ENCODE peak calls at places on chromosomes 2 and 18, in eight cellular contexts. One of them, this sample, is unnamed. For H3K4me1 and H3K27me3, the result is how much of the 10 kb centered on the place peaks cover.

GRCh38 chr2:205682239-205683021 is at the start of gene NRP2:
- DNase-seq in CD4-positive, CD25-positive, alpha-beta regulatory T cell: peak
- DNase-seq in sigmoid colon: peak
- DNase-seq in GM23248: peak
- DNase-seq in aorta: peak
- DNase-seq in GM23338: peak
- DNase-seq in psoas muscle: peak
- DNase-seq in heart left ventricle: peak
- DNase-seq in this sample: peak

GRCh38 chr2:9675369-9676351 is 44.9 kb upstream of the YWHAQ start:
- DNase-seq in CD4-positive, CD25-positive, alpha-beta regulatory T cell: no peak
- DNase-seq in sigmoid colon: no peak
- DNase-seq in GM23248: peak
- DNase-seq in aorta: no peak
- DNase-seq in GM23338: peak
- DNase-seq in psoas muscle: no peak
- DNase-seq in heart left ventricle: no peak
- DNase-seq in this sample: no peak

GRCh38 chr2:29844713-29845320 is 76.6 kb downstream of the ALK start:
- DNase-seq in CD4-positive, CD25-positive, alpha-beta regulatory T cell: no peak
- DNase-seq in sigmoid colon: no peak
- DNase-seq in GM23248: peak
- DNase-seq in aorta: no peak
- DNase-seq in GM23338: no peak
- DNase-seq in psoas muscle: no peak
- DNase-seq in heart left ventricle: no peak
- DNase-seq in this sample: no peak

GRCh38 chr2:196208915-196209314 is 37.5 kb upstream of the STK17B start:
- DNase-seq in CD4-positive, CD25-positive, alpha-beta regulatory T cell: no peak
- DNase-seq in sigmoid colon: no peak
- DNase-seq in GM23248: no peak
- DNase-seq in aorta: no peak
- DNase-seq in GM23338: no peak
- DNase-seq in psoas muscle: no peak
- DNase-seq in heart left ventricle: no peak
- DNase-seq in this sample: no peak

GRCh38 chr2:203909192-203909945 is 27.2 kb upstream of the ICOS start:
- DNase-seq in CD4-positive, CD25-positive, alpha-beta regulatory T cell: peak
- DNase-seq in sigmoid colon: no peak
- DNase-seq in GM23248: peak
- DNase-seq in aorta: no peak
- DNase-seq in GM23338: peak
- DNase-seq in psoas muscle: no peak
- DNase-seq in heart left ventricle: peak
- DNase-seq in this sample: no peak

GRCh38 chr18:3871687-3872086 is 421.7 kb downstream of the TGIF1 start:
- DNase-seq in CD4-positive, CD25-positive, alpha-beta regulatory T cell: no peak
- DNase-seq in sigmoid colon: no peak
- DNase-seq in GM23248: no peak
- DNase-seq in aorta: no peak
- DNase-seq in GM23338: no peak
- DNase-seq in psoas muscle: no peak
- DNase-seq in heart left ventricle: no peak
- DNase-seq in this sample: no peak

GRCh38 chr2:134448650-134449049 is 194.8 kb downstream of the MGAT5 start:
- DNase-seq in CD4-positive, CD25-positive, alpha-beta regulatory T cell: no peak
- DNase-seq in sigmoid colon: no peak
- DNase-seq in GM23248: no peak
- DNase-seq in aorta: no peak
- DNase-seq in GM23338: no peak
- DNase-seq in psoas muscle: no peak
- DNase-seq in heart left ventricle: no peak
- DNase-seq in this sample: no peak

GRCh38 chr2:3519255-3520190 is at the start of gene ADI1:
- DNase-seq in CD4-positive, CD25-positive, alpha-beta regulatory T cell: peak
- DNase-seq in sigmoid colon: peak
- DNase-seq in GM23248: peak
- DNase-seq in aorta: peak
- DNase-seq in GM23338: peak
- DNase-seq in psoas muscle: peak
- DNase-seq in heart left ventricle: peak
- DNase-seq in this sample: peak

GRCh38 chr2:156305121-156305520 is 27.4 kb downstream of the NR4A2 start:
- DNase-seq in CD4-positive, CD25-positive, alpha-beta regulatory T cell: no peak
- DNase-seq in sigmoid colon: no peak
- DNase-seq in GM23248: no peak
- DNase-seq in aorta: no peak
- DNase-seq in GM23338: no peak
- DNase-seq in psoas muscle: no peak
- DNase-seq in heart left ventricle: no peak
- DNase-seq in this sample: no peak

GRCh38 chr18:7038330-7038846 is 79.2 kb downstream of the LAMA1 start:
- DNase-seq in CD4-positive, CD25-positive, alpha-beta regulatory T cell: no peak
- DNase-seq in sigmoid colon: peak
- DNase-seq in GM23248: peak
- DNase-seq in aorta: peak
- DNase-seq in GM23338: peak
- DNase-seq in psoas muscle: peak
- DNase-seq in heart left ventricle: peak
- DNase-seq in this sample: peak

GRCh38 chr2:19540739-19541503 is 182.5 kb upstream of the OSR1 start:
- DNase-seq in CD4-positive, CD25-positive, alpha-beta regulatory T cell: no peak
- DNase-seq in sigmoid colon: no peak
- DNase-seq in GM23248: peak
- DNase-seq in aorta: no peak
- DNase-seq in GM23338: no peak
- DNase-seq in psoas muscle: no peak
- DNase-seq in heart left ventricle: no peak
- DNase-seq in this sample: no peak
- H3K4me1 ChIP-seq in CD4-positive, CD25-positive, alpha-beta regulatory T cell: under half
- H3K4me1 ChIP-seq in sigmoid colon: under half
- H3K4me1 ChIP-seq in GM23248: half or more
- H3K4me1 ChIP-seq in aorta: under half
- H3K4me1 ChIP-seq in GM23338: under half
- H3K4me1 ChIP-seq in psoas muscle: under half
- H3K4me1 ChIP-seq in heart left ventricle: under half
- H3K4me1 ChIP-seq in this sample: under half

GRCh38 chr2:227411320-227411989 is 23.7 kb upstream of the SCYGR1 start:
- DNase-seq in CD4-positive, CD25-positive, alpha-beta regulatory T cell: no peak
- DNase-seq in sigmoid colon: no peak
- DNase-seq in GM23248: peak
- DNase-seq in aorta: no peak
- DNase-seq in GM23338: no peak
- DNase-seq in psoas muscle: no peak
- DNase-seq in heart left ventricle: no peak
- DNase-seq in this sample: no peak
- H3K4me3 ChIP-seq in CD4-positive, CD25-positive, alpha-beta regulatory T cell: no peak
- H3K4me3 ChIP-seq in sigmoid colon: no peak
- H3K4me3 ChIP-seq in GM23248: no peak
- H3K4me3 ChIP-seq in aorta: no peak
- H3K4me3 ChIP-seq in GM23338: no peak
- H3K4me3 ChIP-seq in psoas muscle: no peak
- H3K4me3 ChIP-seq in heart left ventricle: no peak
- H3K4me3 ChIP-seq in this sample: no peak

GRCh38 chr18:37390687-37391086 is 174.9 kb downstream of the CELF4 start:
- DNase-seq in CD4-positive, CD25-positive, alpha-beta regulatory T cell: no peak
- DNase-seq in sigmoid colon: no peak
- DNase-seq in GM23248: no peak
- DNase-seq in aorta: no peak
- DNase-seq in GM23338: no peak
- DNase-seq in psoas muscle: no peak
- DNase-seq in heart left ventricle: no peak
- DNase-seq in this sample: no peak
- H3K27me3 ChIP-seq in CD4-positive, CD25-positive, alpha-beta regulatory T cell: under half
- H3K27me3 ChIP-seq in sigmoid colon: under half
- H3K27me3 ChIP-seq in GM23248: under half
- H3K27me3 ChIP-seq in aorta: under half
- H3K27me3 ChIP-seq in GM23338: under half
- H3K27me3 ChIP-seq in psoas muscle: under half
- H3K27me3 ChIP-seq in heart left ventricle: under half
- H3K27me3 ChIP-seq in this sample: under half

DNA sequence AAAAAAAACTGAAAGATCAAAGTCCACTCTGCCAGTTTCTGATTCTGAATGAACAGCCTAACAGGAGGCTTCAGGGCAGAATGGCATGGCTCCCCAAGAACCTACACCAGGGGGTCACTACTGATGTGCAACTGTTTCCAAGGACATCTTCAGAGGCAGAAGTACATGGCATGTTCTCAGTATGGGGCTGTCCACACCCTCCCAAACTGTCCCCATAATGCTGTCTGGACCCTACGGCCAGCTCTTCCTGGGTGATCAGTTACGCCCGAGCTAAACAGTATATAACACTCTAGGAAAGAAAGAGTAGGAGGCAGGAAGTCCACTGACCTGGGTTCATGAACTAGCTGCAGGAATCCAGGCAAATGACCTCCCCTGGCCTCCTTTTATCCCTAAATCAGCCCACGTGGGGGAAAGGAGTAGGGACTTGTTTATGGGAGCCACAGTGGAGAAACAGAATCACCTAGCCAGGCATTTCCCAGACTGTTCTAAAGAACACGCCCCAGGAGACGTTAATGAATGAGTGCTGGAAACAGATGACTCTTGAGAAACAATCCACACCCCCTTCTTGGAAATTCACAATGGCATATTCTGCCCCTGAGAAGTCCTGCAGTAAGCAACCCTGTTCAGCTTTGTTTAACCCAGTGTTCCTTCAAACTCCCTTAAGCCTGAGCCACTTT is 2.5 kb downstream of the TMBIM1 start:
- DNase-seq in CD4-positive, CD25-positive, alpha-beta regulatory T cell: no peak
- DNase-seq in sigmoid colon: no peak
- DNase-seq in GM23248: peak
- DNase-seq in aorta: no peak
- DNase-seq in GM23338: no peak
- DNase-seq in psoas muscle: no peak
- DNase-seq in heart left ventricle: no peak
- DNase-seq in this sample: peak
- H3K4me1 ChIP-seq in CD4-positive, CD25-positive, alpha-beta regulatory T cell: half or more
- H3K4me1 ChIP-seq in sigmoid colon: half or more
- H3K4me1 ChIP-seq in GM23248: under half
- H3K4me1 ChIP-seq in aorta: under half
- H3K4me1 ChIP-seq in GM23338: under half
- H3K4me1 ChIP-seq in psoas muscle: half or more
- H3K4me1 ChIP-seq in heart left ventricle: half or more
- H3K4me1 ChIP-seq in this sample: half or more

DNA sequence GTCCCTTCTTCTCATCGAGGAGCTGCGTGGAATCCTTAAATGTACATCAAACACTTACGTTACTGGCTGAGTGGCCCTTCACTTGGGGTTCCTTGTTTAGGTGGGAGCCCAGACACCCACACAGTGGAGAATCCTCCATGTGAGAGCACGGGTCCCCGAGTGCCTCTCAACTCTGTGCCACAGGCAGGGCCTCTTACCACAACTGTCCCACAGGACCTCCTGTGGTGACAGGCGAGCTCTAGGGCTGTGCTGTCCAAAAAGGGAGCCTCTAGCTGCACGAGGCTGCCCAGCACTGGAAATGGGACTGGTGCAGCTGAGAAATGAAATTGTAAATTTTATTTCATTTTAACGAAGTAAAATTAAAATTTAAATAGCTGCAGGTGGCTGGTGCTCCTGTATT is 145.7 kb downstream of the DYSF start:
- DNase-seq in CD4-positive, CD25-positive, alpha-beta regulatory T cell: no peak
- DNase-seq in sigmoid colon: no peak
- DNase-seq in GM23248: no peak
- DNase-seq in aorta: peak
- DNase-seq in GM23338: no peak
- DNase-seq in psoas muscle: no peak
- DNase-seq in heart left ventricle: no peak
- DNase-seq in this sample: no peak
- H3K4me3 ChIP-seq in CD4-positive, CD25-positive, alpha-beta regulatory T cell: no peak
- H3K4me3 ChIP-seq in sigmoid colon: no peak
- H3K4me3 ChIP-seq in GM23248: no peak
- H3K4me3 ChIP-seq in aorta: no peak
- H3K4me3 ChIP-seq in GM23338: no peak
- H3K4me3 ChIP-seq in psoas muscle: no peak
- H3K4me3 ChIP-seq in heart left ventricle: no peak
- H3K4me3 ChIP-seq in this sample: no peak

GRCh38 chr2:219648963-219649362 is 21.5 kb downstream of the SLC4A3 start:
- DNase-seq in CD4-positive, CD25-positive, alpha-beta regulatory T cell: no peak
- DNase-seq in sigmoid colon: no peak
- DNase-seq in GM23248: no peak
- DNase-seq in aorta: no peak
- DNase-seq in GM23338: no peak
- DNase-seq in psoas muscle: no peak
- DNase-seq in heart left ventricle: no peak
- DNase-seq in this sample: no peak
- H3K27me3 ChIP-seq in CD4-positive, CD25-positive, alpha-beta regulatory T cell: under half
- H3K27me3 ChIP-seq in sigmoid colon: under half
- H3K27me3 ChIP-seq in GM23248: under half
- H3K27me3 ChIP-seq in aorta: under half
- H3K27me3 ChIP-seq in GM23338: under half
- H3K27me3 ChIP-seq in psoas muscle: under half
- H3K27me3 ChIP-seq in heart left ventricle: under half
- H3K27me3 ChIP-seq in this sample: under half

GRCh38 chr2:184504252-184504651 is 94.1 kb upstream of the ZNF804A start:
- DNase-seq in CD4-positive, CD25-positive, alpha-beta regulatory T cell: no peak
- DNase-seq in sigmoid colon: no peak
- DNase-seq in GM23248: no peak
- DNase-seq in aorta: no peak
- DNase-seq in GM23338: no peak
- DNase-seq in psoas muscle: no peak
- DNase-seq in heart left ventricle: no peak
- DNase-seq in this sample: no peak
- H3K4me1 ChIP-seq in CD4-positive, CD25-positive, alpha-beta regulatory T cell: under half
- H3K4me1 ChIP-seq in sigmoid colon: under half
- H3K4me1 ChIP-seq in GM23248: under half
- H3K4me1 ChIP-seq in aorta: under half
- H3K4me1 ChIP-seq in GM23338: under half
- H3K4me1 ChIP-seq in psoas muscle: under half
- H3K4me1 ChIP-seq in heart left ventricle: under half
- H3K4me1 ChIP-seq in this sample: under half

This sample was measured in tibial artery.